ENCODE peak calls at places on chromosomes 1 and 21, in eight cellular contexts. One of them, this sample, is unnamed.
A peak's percentile ranks its signal among the peaks of the same experiment; 100 is the strongest.

GRCh38 chr1:227223407-227223806 is 94.9 kb downstream of the CDC42BPA start:
- DNase-seq in body of pancreas: no peak
- DNase-seq in stomach: no peak
- DNase-seq in suprapubic skin: no peak
- DNase-seq in NB4: peak; percentile 22
- DNase-seq in K562: peak; percentile 38
- DNase-seq in IMR-90: no peak
- DNase-seq in uterus: no peak
- DNase-seq in this sample: no peak

GRCh38 chr1:227763246-227764018 is 28.2 kb downstream of the SNAP47 start:
- DNase-seq in stomach: no peak
- DNase-seq in body of pancreas: no peak
- DNase-seq in K562: no peak
- DNase-seq in uterus: no peak
- DNase-seq in NB4: no peak
- DNase-seq in suprapubic skin: no peak
- DNase-seq in IMR-90: no peak
- DNase-seq in this sample: no peak

GRCh38 chr21:40950970-40951369 is 104.0 kb upstream of the DSCAM start:
- DNase-seq in K562: no peak
- DNase-seq in suprapubic skin: no peak
- DNase-seq in uterus: no peak
- DNase-seq in NB4: no peak
- DNase-seq in IMR-90: no peak
- DNase-seq in body of pancreas: no peak
- DNase-seq in stomach: no peak
- DNase-seq in this sample: no peak

GRCh38 chr1:39213511-39214002 is 9.1 kb downstream of the MACF1 start:
- DNase-seq in uterus: no peak
- DNase-seq in K562: no peak
- DNase-seq in IMR-90: peak; percentile 83
- DNase-seq in NB4: no peak
- DNase-seq in suprapubic skin: no peak
- DNase-seq in body of pancreas: no peak
- DNase-seq in stomach: no peak
- DNase-seq in this sample: no peak

GRCh38 chr1:56551691-56552090 is 27.7 kb downstream of the PLPP3 start:
- DNase-seq in K562: no peak
- DNase-seq in NB4: no peak
- DNase-seq in body of pancreas: no peak
- DNase-seq in suprapubic skin: no peak
- DNase-seq in IMR-90: no peak
- DNase-seq in uterus: no peak
- DNase-seq in stomach: peak; percentile 40
- DNase-seq in this sample: no peak

GRCh38 chr1:92709738-92710137 is 75.2 kb downstream of the EVI5 start:
- DNase-seq in body of pancreas: peak; percentile 74
- DNase-seq in IMR-90: peak; percentile 91
- DNase-seq in NB4: no peak
- DNase-seq in uterus: no peak
- DNase-seq in suprapubic skin: no peak
- DNase-seq in stomach: no peak
- DNase-seq in K562: peak; percentile 14
- DNase-seq in this sample: no peak

GRCh38 chr1:233843523-233844204 is 60.8 kb upstream of the SLC35F3 start:
- DNase-seq in stomach: no peak
- DNase-seq in suprapubic skin: no peak
- DNase-seq in IMR-90: no peak
- DNase-seq in K562: no peak
- DNase-seq in uterus: no peak
- DNase-seq in NB4: no peak
- DNase-seq in body of pancreas: no peak
- DNase-seq in this sample: no peak

GRCh38 chr1:235942979-235943575 is 76.4 kb upstream of the LYST start:
- DNase-seq in suprapubic skin: no peak
- DNase-seq in IMR-90: no peak
- DNase-seq in NB4: no peak
- DNase-seq in stomach: no peak
- DNase-seq in body of pancreas: no peak
- DNase-seq in K562: no peak
- DNase-seq in uterus: no peak
- DNase-seq in this sample: no peak

GRCh38 chr1:201715351-201715750 is 113.6 kb upstream of the IPO9 start:
- DNase-seq in NB4: no peak
- DNase-seq in IMR-90: no peak
- DNase-seq in uterus: no peak
- DNase-seq in body of pancreas: no peak
- DNase-seq in stomach: no peak
- DNase-seq in K562: no peak
- DNase-seq in suprapubic skin: no peak
- DNase-seq in this sample: peak; percentile 26

GRCh38 chr1:172875892-172876291 is 174.8 kb downstream of the TNFSF18 start:
- DNase-seq in K562: no peak
- DNase-seq in IMR-90: no peak
- DNase-seq in NB4: no peak
- DNase-seq in body of pancreas: no peak
- DNase-seq in uterus: no peak
- DNase-seq in stomach: no peak
- DNase-seq in suprapubic skin: no peak
- DNase-seq in this sample: no peak

GRCh38 chr21:45248893-45249381 is 38.8 kb downstream of the POFUT2 start:
- DNase-seq in body of pancreas: no peak
- DNase-seq in NB4: no peak
- DNase-seq in K562: no peak
- DNase-seq in stomach: no peak
- DNase-seq in suprapubic skin: no peak
- DNase-seq in uterus: peak; percentile 42
- DNase-seq in IMR-90: peak; percentile 15
- DNase-seq in this sample: no peak

GRCh38 chr21:44288251-44289110 is 2.8 kb downstream of the AIRE start:
- DNase-seq in NB4: no peak
- DNase-seq in K562: no peak
- DNase-seq in suprapubic skin: no peak
- DNase-seq in body of pancreas: no peak
- DNase-seq in stomach: no peak
- DNase-seq in uterus: no peak
- DNase-seq in IMR-90: no peak
- DNase-seq in this sample: peak; percentile 19

GRCh38 chr1:12180315-12180714 is 13.5 kb downstream of the TNFRSF1B start:
- DNase-seq in NB4: peak; percentile 68
- DNase-seq in suprapubic skin: peak; percentile 79
- DNase-seq in stomach: peak; percentile 57
- DNase-seq in IMR-90: no peak
- DNase-seq in body of pancreas: no peak
- DNase-seq in K562: no peak
- DNase-seq in uterus: peak; percentile 56
- DNase-seq in this sample: no peak

GRCh38 chr21:44487831-44488230 is 32.5 kb downstream of the LRRC3 start:
- DNase-seq in IMR-90: peak; percentile 19
- DNase-seq in stomach: no peak
- DNase-seq in uterus: no peak
- DNase-seq in NB4: peak; percentile 56
- DNase-seq in body of pancreas: no peak
- DNase-seq in K562: peak; percentile 66
- DNase-seq in suprapubic skin: no peak
- DNase-seq in this sample: no peak

GRCh38 chr1:183548136-183548535 is 42.1 kb downstream of the NCF2 start:
- DNase-seq in K562: no peak
- DNase-seq in stomach: no peak
- DNase-seq in NB4: no peak
- DNase-seq in IMR-90: no peak
- DNase-seq in suprapubic skin: no peak
- DNase-seq in body of pancreas: no peak
- DNase-seq in uterus: no peak
- DNase-seq in this sample: no peak

GRCh38 chr1:79847715-79848114 is 841.2 kb upstream of the ADGRL4 start:
- DNase-seq in NB4: no peak
- DNase-seq in suprapubic skin: no peak
- DNase-seq in IMR-90: no peak
- DNase-seq in stomach: no peak
- DNase-seq in body of pancreas: no peak
- DNase-seq in uterus: no peak
- DNase-seq in K562: no peak
- DNase-seq in this sample: peak; percentile 26

GRCh38 chr1:160797861-160798273 is 1.9 kb downstream of the LY9 start:
- DNase-seq in stomach: peak; percentile 41
- DNase-seq in IMR-90: no peak
- DNase-seq in suprapubic skin: no peak
- DNase-seq in uterus: no peak
- DNase-seq in body of pancreas: no peak
- DNase-seq in NB4: no peak
- DNase-seq in K562: no peak
- DNase-seq in this sample: no peak

GRCh38 chr21:46207006-46207919 is 21.3 kb downstream of the LSS start:
- DNase-seq in body of pancreas: no peak
- DNase-seq in uterus: no peak
- DNase-seq in NB4: no peak
- DNase-seq in K562: no peak
- DNase-seq in stomach: no peak
- DNase-seq in suprapubic skin: peak; percentile 48
- DNase-seq in IMR-90: no peak
- DNase-seq in this sample: no peak

GRCh38 chr1:158071106-158071505 is 77.7 kb downstream of the KIRREL1 start:
- DNase-seq in stomach: no peak
- DNase-seq in IMR-90: peak; percentile 36
- DNase-seq in NB4: no peak
- DNase-seq in uterus: no peak
- DNase-seq in K562: no peak
- DNase-seq in suprapubic skin: no peak
- DNase-seq in body of pancreas: no peak
- DNase-seq in this sample: no peak

GRCh38 chr1:82838066-82838465 is 1037.3 kb downstream of the ADGRL2 start:
- DNase-seq in IMR-90: no peak
- DNase-seq in K562: no peak
- DNase-seq in stomach: no peak
- DNase-seq in uterus: no peak
- DNase-seq in suprapubic skin: no peak
- DNase-seq in NB4: no peak
- DNase-seq in body of pancreas: no peak
- DNase-seq in this sample: no peak

GRCh38 chr1:102083186-102083585 is 86.5 kb upstream of the OLFM3 start:
- DNase-seq in uterus: no peak
- DNase-seq in IMR-90: no peak
- DNase-seq in body of pancreas: no peak
- DNase-seq in stomach: no peak
- DNase-seq in NB4: no peak
- DNase-seq in K562: no peak
- DNase-seq in suprapubic skin: no peak
- DNase-seq in this sample: no peak
- TF ChIP-seq POLR2A in uterus: no peak
- TF ChIP-seq POLR2A in IMR-90: no peak
- TF ChIP-seq POLR2A in body of pancreas: no peak
- TF ChIP-seq POLR2A in stomach: no peak
- TF ChIP-seq POLR2A in NB4: no peak
- TF ChIP-seq POLR2A in K562: no peak
- TF ChIP-seq POLR2A in suprapubic skin: no peak
- TF ChIP-seq POLR2A in this sample: no peak

DNA sequence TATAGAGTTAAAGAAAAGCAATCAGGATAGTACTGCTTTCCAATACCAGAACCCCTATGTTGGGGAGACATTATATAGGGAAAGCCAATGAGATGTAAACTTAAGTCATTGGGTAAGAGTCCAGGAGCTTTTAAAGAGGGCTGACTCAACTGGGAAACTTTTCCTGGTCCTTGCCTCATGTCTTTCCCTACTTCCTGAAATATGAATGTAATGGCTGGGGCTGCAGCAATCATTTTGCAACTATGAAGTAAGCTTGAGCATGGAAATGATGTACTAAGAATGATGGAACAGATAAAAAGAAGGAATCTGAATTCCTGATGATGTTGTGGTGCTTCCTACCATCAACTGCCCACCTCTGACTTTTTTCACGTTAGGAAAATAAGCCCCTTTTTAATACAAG is 55.7 kb downstream of the WDR3 start:
- DNase-seq in K562: no peak
- DNase-seq in NB4: no peak
- DNase-seq in uterus: no peak
- DNase-seq in body of pancreas: no peak
- DNase-seq in suprapubic skin: no peak
- DNase-seq in IMR-90: no peak
- DNase-seq in stomach: no peak
- DNase-seq in this sample: no peak
- H3K4me3 ChIP-seq in K562: no peak overlapping the region
- H3K4me3 ChIP-seq in NB4: no peak overlapping the region
- H3K4me3 ChIP-seq in uterus: no peak overlapping the region
- H3K4me3 ChIP-seq in body of pancreas: no peak overlapping the region
- H3K4me3 ChIP-seq in suprapubic skin: no peak overlapping the region
- H3K4me3 ChIP-seq in IMR-90: no peak overlapping the region
- H3K4me3 ChIP-seq in stomach: no peak overlapping the region
- H3K4me3 ChIP-seq in this sample: no peak overlapping the region

DNA sequence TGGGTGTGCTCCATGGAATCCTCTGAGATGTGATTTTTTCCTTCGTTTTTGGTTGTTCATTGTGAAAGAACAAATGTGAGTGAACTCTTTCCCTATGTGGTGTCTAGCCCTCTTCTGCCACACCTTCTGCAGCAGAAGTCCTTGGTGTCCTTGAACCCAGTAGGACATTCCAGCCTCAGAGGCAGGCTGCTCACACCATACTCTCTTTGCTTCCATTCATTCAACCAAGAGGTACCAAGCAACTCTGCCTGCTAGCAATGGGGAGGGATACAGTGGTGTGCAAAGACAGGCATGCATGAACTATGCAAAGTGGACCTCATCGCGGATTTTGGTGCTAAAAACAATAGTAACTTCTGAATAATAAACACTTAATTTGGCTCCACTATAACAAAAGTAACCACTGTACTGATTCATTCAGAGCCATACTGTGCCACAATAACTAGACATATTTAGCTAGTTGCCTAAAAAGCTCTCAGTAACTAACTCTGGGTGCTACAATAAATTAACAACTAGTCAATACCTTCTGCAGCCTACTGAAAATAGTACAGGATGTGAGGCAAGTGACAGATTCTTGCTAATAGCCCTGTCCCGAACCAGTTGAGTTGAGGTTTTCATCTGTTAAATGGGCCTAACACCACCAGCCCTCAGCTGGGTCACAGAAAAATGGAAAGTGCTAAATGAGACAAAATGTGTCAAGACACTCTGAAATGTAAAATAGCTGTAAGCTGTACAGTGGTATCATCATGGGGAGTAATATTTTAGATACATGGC is 155.4 kb downstream of the SLC45A1 start:
- DNase-seq in IMR-90: no peak
- DNase-seq in K562: no peak
- DNase-seq in uterus: no peak
- DNase-seq in suprapubic skin: no peak
- DNase-seq in stomach: no peak
- DNase-seq in NB4: no peak
- DNase-seq in body of pancreas: no peak
- DNase-seq in this sample: no peak
- TF ChIP-seq POLR2A in IMR-90: no peak
- TF ChIP-seq POLR2A in K562: no peak
- TF ChIP-seq POLR2A in uterus: no peak
- TF ChIP-seq POLR2A in suprapubic skin: no peak
- TF ChIP-seq POLR2A in stomach: no peak
- TF ChIP-seq POLR2A in NB4: no peak
- TF ChIP-seq POLR2A in body of pancreas: no peak
- TF ChIP-seq POLR2A in this sample: no peak

DNA sequence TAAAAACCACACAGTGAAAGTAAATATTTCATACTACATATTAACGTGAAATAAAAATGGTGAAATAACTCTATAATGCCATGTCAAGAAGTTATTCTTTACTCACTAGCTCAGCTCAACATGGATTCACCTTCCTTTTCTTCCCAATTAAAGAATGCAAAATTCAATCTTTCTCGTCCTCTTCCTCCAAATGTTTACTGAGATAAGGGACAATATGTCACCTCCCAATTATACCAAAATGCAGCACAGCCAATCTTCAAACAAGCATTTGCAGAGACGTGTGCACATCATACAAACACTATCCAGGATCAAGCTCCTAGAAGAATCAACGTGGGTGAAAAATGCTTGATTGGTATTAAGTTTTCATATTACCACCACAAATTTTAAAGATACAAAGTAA is 7.3 kb downstream of the PTP4A2 start:
- DNase-seq in suprapubic skin: no peak
- DNase-seq in K562: no peak
- DNase-seq in IMR-90: no peak
- DNase-seq in NB4: no peak
- DNase-seq in uterus: no peak
- DNase-seq in stomach: no peak
- DNase-seq in body of pancreas: no peak
- DNase-seq in this sample: no peak
- H3K4me3 ChIP-seq in suprapubic skin: no peak overlapping the region
- H3K4me3 ChIP-seq in K562: peak overlapping the region; percentile 3
- H3K4me3 ChIP-seq in IMR-90: no peak overlapping the region
- H3K4me3 ChIP-seq in NB4: no peak overlapping the region
- H3K4me3 ChIP-seq in uterus: no peak overlapping the region
- H3K4me3 ChIP-seq in stomach: peak overlapping the region; percentile 2
- H3K4me3 ChIP-seq in body of pancreas: no peak overlapping the region
- H3K4me3 ChIP-seq in this sample: no peak overlapping the region